ENCODE peak calls at places on chromosomes 2 and 18, in four cellular contexts. B is K562, J is suprapubic skin, Z is fibroblast of lung. G is an unnamed sample. For H3K36me3, the result is how much of the 10 kb centered on the place peaks cover.

GRCh38 chr18:48836806-48837615 is 113.8 kb downstream of the SMAD7 start:
- DNase-seq in B (no peak), J (no peak), Z (no peak), G (no peak)

GRCh38 chr2:19818039-19818438 is 83.7 kb downstream of the TTC32 start:
- DNase-seq in B (no peak), J (no peak), Z (no peak), G (no peak)

GRCh38 chr2:236352761-236353593 is 88.8 kb upstream of the ASB18 start:
- DNase-seq in B (peak), J (no peak), Z (peak), G (no peak)

GRCh38 chr2:129193961-129194360 is 785.5 kb upstream of the RAB6C start:
- DNase-seq in B (no peak), J (no peak), Z (no peak), G (no peak)

GRCh38 chr2:160293401-160293911 is 93.4 kb upstream of the ITGB6 start:
- DNase-seq in B (no peak), J (no peak), Z (peak), G (no peak)

GRCh38 chr2:175726213-175726612 is 275.9 kb downstream of the LNPK start:
- DNase-seq in B (no peak), J (no peak), Z (peak), G (no peak)

GRCh38 chr2:65504814-65505697 is 72.7 kb upstream of the SPRED2 start:
- DNase-seq in B (no peak), J (no peak), Z (no peak), G (no peak)

GRCh38 chr2:131724019-131724418 is 196.3 kb downstream of the CCDC74A start:
- DNase-seq in B (no peak), J (no peak), Z (no peak), G (no peak)

GRCh38 chr2:174575124-174575776 is 22.4 kb downstream of the WIPF1 start:
- DNase-seq in B (no peak), J (no peak), Z (no peak), G (no peak)

DNA sequence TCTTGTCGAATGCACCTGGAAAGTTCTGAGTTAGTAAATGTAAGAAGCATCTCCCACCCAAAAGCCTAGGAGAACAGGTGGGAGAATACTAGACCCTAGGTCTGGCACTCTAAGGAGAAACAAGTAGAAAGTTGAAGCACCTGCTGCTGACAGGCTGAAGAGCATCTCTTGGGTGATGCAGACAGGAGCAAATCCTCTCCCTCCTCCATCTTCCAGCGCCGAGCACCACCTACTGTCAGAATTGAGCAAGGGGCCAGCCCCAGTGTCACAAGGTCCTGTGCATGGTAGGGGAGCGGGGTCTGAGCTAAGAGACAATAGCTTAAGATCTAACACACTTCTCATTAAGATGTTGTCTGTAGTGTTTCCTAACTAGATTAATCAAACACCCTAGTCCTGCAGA is 52.9 kb downstream of the HK2 start:
- DNase-seq in B (no peak), J (no peak), Z (no peak), G (no peak)
- H3K36me3 ChIP-seq in B (half or more), J (half or more), Z (under half), G (under half)

GRCh38 chr2:117967981-117968723 is 45.7 kb downstream of the CCDC93 start:
- DNase-seq in B (no peak), J (no peak), Z (peak), G (no peak)

GRCh38 chr2:117958186-117958585 is 55.7 kb downstream of the CCDC93 start:
- DNase-seq in B (no peak), J (no peak), Z (peak), G (no peak)

GRCh38 chr2:117960231-117960630 is 53.6 kb downstream of the CCDC93 start:
- DNase-seq in B (no peak), J (no peak), Z (peak), G (no peak)

GRCh38 chr2:117961201-117961600 is 52.7 kb downstream of the CCDC93 start:
- DNase-seq in B (no peak), J (no peak), Z (no peak), G (no peak)

GRCh38 chr2:117963446-117963845 is 50.4 kb downstream of the CCDC93 start:
- DNase-seq in B (no peak), J (no peak), Z (peak), G (no peak)
- H3K36me3 ChIP-seq in B (half or more), J (under half), Z (under half), G (under half)

GRCh38 chr2:215420471-215420935 is 15.4 kb downstream of the FN1 start:
- DNase-seq in B (no peak), J (no peak), Z (peak), G (no peak)
- H3K36me3 ChIP-seq in B (under half), J (under half), Z (under half), G (under half)

DNA sequence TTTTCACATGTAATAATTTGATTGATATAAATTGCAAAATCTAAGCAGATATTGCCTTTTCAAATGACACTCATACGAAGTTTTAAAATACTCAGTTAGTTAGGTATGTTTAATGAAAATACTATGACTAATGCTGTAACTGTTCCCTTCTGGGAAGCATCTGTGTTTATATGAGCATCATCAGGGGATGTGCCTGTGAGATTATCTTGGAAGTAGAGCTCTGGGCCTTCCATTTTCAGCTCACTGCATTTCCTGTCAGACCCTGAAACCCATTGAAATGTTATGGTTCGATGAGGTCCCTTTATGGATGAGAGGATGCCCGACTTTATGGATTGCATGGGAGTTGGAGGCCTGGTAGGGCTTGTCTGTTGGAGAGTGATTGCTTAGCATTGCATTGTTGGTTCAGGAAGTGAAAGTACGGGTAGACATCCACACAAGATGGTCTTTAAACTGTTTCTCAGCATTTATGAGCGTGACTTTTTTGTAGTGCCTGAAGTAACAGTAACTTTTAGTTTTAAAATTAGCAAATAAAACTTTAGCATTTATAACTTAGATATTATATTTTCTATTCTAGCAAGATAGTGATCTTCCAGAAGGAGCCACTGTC is 28.7 kb downstream of the ELP2 start:
- DNase-seq in B (no peak), J (no peak), Z (peak), G (no peak)
- H3K36me3 ChIP-seq in B (half or more), J (half or more), Z (under half), G (under half)

DNA sequence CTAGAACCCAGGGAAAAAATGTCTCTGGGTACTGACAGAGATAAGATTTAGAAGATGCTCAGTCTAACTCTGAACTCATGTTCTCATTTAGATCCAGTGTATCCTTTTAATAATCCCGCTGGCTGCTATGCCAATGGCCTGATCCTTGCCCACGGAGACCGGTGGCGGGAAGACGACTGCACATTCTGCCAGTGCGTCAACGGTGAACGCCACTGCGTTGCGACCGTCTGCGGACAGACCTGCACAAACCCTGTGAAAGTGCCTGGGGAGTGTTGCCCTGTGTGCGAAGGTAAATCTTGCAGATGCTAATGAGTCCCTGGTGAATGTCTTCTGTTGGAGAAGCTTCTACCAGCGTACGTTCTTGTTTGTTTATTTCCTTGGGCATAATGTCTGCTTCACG is 118.6 kb downstream of the FEZ2 start:
- DNase-seq in B (no peak), J (no peak), Z (no peak), G (no peak)
- H3K36me3 ChIP-seq in B (under half), J (half or more), Z (under half), G (under half)

GRCh38 chr2:106552966-106553365 is 65.8 kb downstream of the CD8B2 start:
- DNase-seq in B (no peak), J (no peak), Z (no peak), G (no peak)
- H3K36me3 ChIP-seq in B (under half), J (under half), Z (under half), G (under half)

DNA sequence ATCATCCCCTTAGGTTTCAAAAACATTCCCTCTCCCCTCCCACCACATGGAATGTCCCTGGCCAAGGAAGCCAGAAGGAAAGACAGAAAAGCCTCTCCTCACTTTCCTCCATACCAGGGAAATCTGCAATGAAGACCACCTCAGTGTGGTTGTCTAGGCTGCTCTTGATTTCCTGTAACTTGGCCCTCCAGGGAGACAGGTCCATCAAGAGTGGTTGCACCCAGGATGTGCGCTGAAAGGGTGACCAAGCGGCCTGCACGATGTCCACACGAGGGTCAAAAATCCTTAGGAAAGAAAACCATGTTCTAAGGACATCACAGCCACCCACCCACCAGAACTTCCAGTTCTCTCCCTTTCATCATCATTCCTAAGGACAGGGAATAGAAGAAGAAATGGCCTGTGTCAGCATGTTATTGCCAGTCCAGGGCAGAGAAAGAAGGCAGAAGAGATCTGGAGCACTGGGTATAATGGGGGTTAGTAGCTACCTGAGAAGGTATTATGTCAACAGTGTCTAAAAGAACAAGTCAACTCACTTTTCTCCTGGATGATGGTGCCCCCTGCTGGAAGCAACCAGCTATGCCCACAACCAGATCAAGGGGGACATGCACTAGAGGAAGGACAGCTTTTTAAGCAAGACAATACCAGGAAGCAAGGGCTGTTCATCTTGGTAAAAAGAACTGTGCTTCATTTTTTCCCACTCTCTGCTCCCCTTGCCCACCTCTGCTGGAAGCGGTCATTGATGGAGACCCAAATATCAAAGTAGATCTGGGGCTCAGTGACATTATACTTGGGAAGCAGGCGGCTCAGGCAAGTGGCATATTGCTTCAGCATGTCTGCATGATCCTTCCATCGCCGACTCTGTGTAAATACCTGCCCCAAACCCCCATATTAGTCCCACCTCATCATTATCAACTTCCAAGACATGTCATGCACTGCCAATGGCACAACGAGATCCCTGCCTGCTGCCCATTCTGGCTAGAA is 9.3 kb downstream of the GGCX start:
- DNase-seq in B (peak), J (peak), Z (peak), G (no peak)
- H3K36me3 ChIP-seq in B (half or more), J (half or more), Z (under half), G (under half)

GRCh38 chr2:218223046-218223445 is 6.1 kb downstream of the ARPC2 start:
- DNase-seq in B (no peak), J (no peak), Z (peak), G (no peak)
- H3K36me3 ChIP-seq in B (half or more), J (under half), Z (under half), G (under half)